ENCODE peak calls at places on chromosomes 7 and 10, in nine cellular contexts. K is transverse colon, O is endothelial cell of umbilical vein, T is upper lobe of left lung, P is prostate gland, N is GM12878, M is sigmoid colon, Q is K562, Y is stomach. R is an unnamed sample.

GRCh38 chr7:131897790-131898165 is 341.4 kb upstream of the PODXL start:
- DNase-seq in O (no peak), M (no peak), T (no peak), Q (no peak), N (no peak), P (no peak), K (no peak), Y (no peak), R (no peak)

GRCh38 chr7:98995111-98995510 is 116.8 kb downstream of the TRRAP start:
- DNase-seq in M (no peak), N (no peak), Y (no peak), T (peak), P (no peak), Q (no peak), O (no peak), K (no peak), R (no peak)

GRCh38 chr10:4283841-4284610 is 499.0 kb upstream of the KLF6 start:
- DNase-seq in M (peak), K (peak), N (no peak), Y (peak), O (no peak), Q (no peak), P (no peak), T (no peak), R (no peak)

GRCh38 chr10:73871915-73872710 is 2.2 kb downstream of the CAMK2G start:
- DNase-seq in O (no peak), Y (no peak), M (peak), K (peak), N (no peak), Q (no peak), P (no peak), T (peak), R (no peak)

GRCh38 chr10:1253476-1254353 is 197.5 kb downstream of the WDR37 start:
- DNase-seq in N (no peak), O (no peak), M (no peak), Q (no peak), Y (no peak), K (no peak), T (no peak), P (no peak), R (peak)

GRCh38 chr7:45595809-45596664 is 21.9 kb downstream of the ADCY1 start:
- DNase-seq in O (no peak), T (no peak), Y (peak), K (no peak), Q (no peak), P (no peak), N (no peak), M (no peak), R (peak)

GRCh38 chr7:150734293-150734692 is 2.9 kb upstream of the GIMAP5 start:
- DNase-seq in T (no peak), Q (no peak), O (no peak), N (no peak), M (no peak), K (no peak), Y (no peak), P (no peak), R (no peak)

GRCh38 chr7:158404031-158404761 is 183.4 kb downstream of the PTPRN2 start:
- DNase-seq in K (no peak), P (no peak), O (no peak), Q (no peak), M (no peak), T (no peak), Y (no peak), N (no peak), R (no peak)

GRCh38 chr10:3783313-3783689 is 1.7 kb downstream of the KLF6 start:
- DNase-seq in M (peak), K (peak), T (peak), Q (no peak), Y (peak), N (peak), P (peak), O (no peak), R (no peak)

GRCh38 chr10:103918053-103918846 is at the start of gene STN1:
- DNase-seq in N (peak), M (peak), Y (peak), P (peak), T (peak), Q (peak), O (peak), K (peak), R (peak)

GRCh38 chr10:17647316-17647715 is 3.4 kb downstream of the STAM start:
- DNase-seq in P (no peak), Q (no peak), M (no peak), Y (peak), K (no peak), N (no peak), T (peak), O (no peak), R (no peak)

GRCh38 chr10:75197906-75198305 is 12.7 kb upstream of the VDAC2 start:
- DNase-seq in O (no peak), P (no peak), N (no peak), M (peak), Q (no peak), Y (no peak), T (no peak), K (no peak), R (no peak)

GRCh38 chr10:69806266-69806665 is 4.6 kb downstream of the COL13A1 start:
- DNase-seq in T (no peak), Y (no peak), N (no peak), O (no peak), K (no peak), P (no peak), M (no peak), Q (no peak), R (no peak)

GRCh38 chr7:120005720-120006119 is 267.3 kb upstream of the KCND2 start:
- DNase-seq in M (no peak), N (no peak), T (no peak), O (no peak), Q (no peak), K (no peak), P (no peak), Y (no peak), R (no peak)

GRCh38 chr10:89643812-89644690 is 991 bp downstream of the PANK1 start:
- DNase-seq in T (peak), K (peak), Y (peak), Q (peak), M (peak), N (peak), P (peak), O (peak), R (no peak)

GRCh38 chr7:151410405-151411390 is 860 bp upstream of the WDR86 start:
- DNase-seq in N (no peak), O (no peak), P (no peak), T (no peak), Q (no peak), K (no peak), M (peak), Y (no peak), R (no peak)

GRCh38 chr7:105532709-105533460 is 884 bp downstream of the RINT1 start:
- DNase-seq in T (no peak), K (no peak), Y (no peak), N (no peak), P (no peak), O (no peak), M (no peak), Q (peak), R (no peak)

GRCh38 chr7:105530546-105530945 is 1.5 kb upstream of the RINT1 start:
- DNase-seq in O (no peak), Y (no peak), N (no peak), T (no peak), P (no peak), Q (no peak), M (no peak), K (no peak), R (no peak)

GRCh38 chr7:105530126-105530525 is 1.9 kb upstream of the RINT1 start:
- DNase-seq in K (no peak), Q (no peak), M (no peak), Y (no peak), O (no peak), N (no peak), P (no peak), T (no peak), R (no peak)

DNA sequence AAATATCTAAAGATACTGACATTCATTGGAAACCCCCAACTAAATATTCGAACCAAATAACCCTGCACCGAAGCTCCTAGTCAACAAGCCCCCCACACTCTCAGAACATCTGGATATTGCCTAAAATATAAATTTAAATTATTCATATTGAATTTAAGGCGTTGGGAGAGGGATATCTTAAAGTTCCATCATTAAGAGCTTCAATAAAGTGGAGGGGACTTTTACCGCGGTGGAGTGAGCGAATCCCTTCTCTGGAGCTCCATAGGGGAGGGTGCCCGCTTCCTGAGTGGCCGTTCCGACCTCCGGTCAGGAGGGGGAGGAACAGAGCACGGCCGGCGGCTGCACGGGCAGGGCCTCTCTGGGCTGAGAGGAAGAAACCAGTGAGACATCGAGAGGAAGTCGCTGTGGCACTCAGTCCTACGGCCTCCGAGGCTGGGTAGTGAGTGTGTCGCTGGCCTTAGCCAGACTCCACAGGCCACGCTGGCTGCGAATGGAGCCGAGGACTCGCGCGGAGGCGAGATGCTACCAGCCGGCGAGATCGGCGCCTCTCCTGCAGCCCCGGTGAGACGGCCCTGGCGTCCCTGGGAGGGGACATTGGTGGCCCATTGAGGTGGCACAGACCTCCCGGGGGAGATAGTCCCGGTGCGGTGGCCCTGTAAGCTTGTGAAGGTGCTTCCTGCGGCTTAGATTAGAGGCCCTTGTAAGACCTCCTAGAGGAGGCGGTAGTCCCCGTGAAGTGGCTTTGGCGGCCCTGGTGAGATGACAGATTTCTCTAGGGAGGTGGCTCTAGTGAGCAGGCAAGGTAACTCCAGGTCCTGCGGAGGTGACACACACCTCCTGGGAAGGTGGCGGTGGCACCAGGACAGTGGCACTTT is at the start of gene RINT1:
- DNase-seq in N (peak), P (peak), M (peak), Q (peak), O (peak), Y (peak), K (peak), T (peak), R (no peak)
- TF ChIP-seq POLR2A in N (peak), P (peak), M (peak), Q (peak), O (peak), Y (no peak), K (peak), T (peak), R (peak)

GRCh38 chr7:79736418-79736817 is 283.0 kb upstream of the MAGI2 start:
- DNase-seq in N (no peak), O (no peak), K (no peak), T (no peak), Q (no peak), P (no peak), Y (no peak), M (no peak), R (no peak)
- TF ChIP-seq POLR2AphosphoS5 in N (no peak), O (no peak), K (no peak), T (no peak), Q (no peak), P (no peak), Y (no peak), M (no peak), R (no peak)

GRCh38 chr7:21771906-21772610 is 173.6 kb downstream of the CDCA7L start:
- DNase-seq in M (no peak), O (peak), T (no peak), K (no peak), Y (no peak), Q (peak), P (no peak), N (no peak), R (no peak)
- H3K27ac ChIP-seq in M (peak), O (no peak), T (no peak), K (no peak), Y (no peak), Q (no peak), P (no peak), N (no peak), R (no peak)

GRCh38 chr7:74449809-74450397 is 3.8 kb upstream of the GTF2IRD1 start:
- DNase-seq in K (peak), O (peak), T (peak), Q (peak), M (no peak), N (peak), Y (peak), P (peak), R (no peak)

GRCh38 chr7:74454059-74454947 is 597 bp downstream of the GTF2IRD1 start:
- DNase-seq in P (peak), N (no peak), O (no peak), Q (peak), T (no peak), M (peak), K (no peak), Y (no peak), R (no peak)

GRCh38 chr7:74453321-74454011 is at the start of gene GTF2IRD1:
- DNase-seq in M (peak), P (peak), Y (peak), N (no peak), K (peak), T (peak), Q (peak), O (peak), R (no peak)

GRCh38 chr7:74454948-74455804 is 1.5 kb downstream of the GTF2IRD1 start:
- DNase-seq in P (peak), K (peak), Y (peak), Q (peak), T (peak), O (no peak), N (no peak), M (no peak), R (no peak)

GRCh38 chr7:74452748-74453320 is 872 bp upstream of the GTF2IRD1 start:
- DNase-seq in Y (no peak), T (no peak), Q (peak), O (peak), P (no peak), N (no peak), K (peak), M (peak), R (no peak)
- TF ChIP-seq POLR2A in Y (no peak), T (no peak), Q (no peak), O (no peak), P (no peak), N (no peak), K (no peak), M (no peak), R (no peak)

GRCh38 chr7:134707663-134708383 is 61.2 kb downstream of the BPGM start:
- DNase-seq in O (no peak), K (no peak), P (no peak), Q (no peak), Y (no peak), T (no peak), N (no peak), M (no peak), R (peak)
- TF ChIP-seq POLR2AphosphoS5 in O (no peak), K (no peak), P (no peak), Q (no peak), Y (no peak), T (no peak), N (no peak), M (no peak), R (no peak)

DNA sequence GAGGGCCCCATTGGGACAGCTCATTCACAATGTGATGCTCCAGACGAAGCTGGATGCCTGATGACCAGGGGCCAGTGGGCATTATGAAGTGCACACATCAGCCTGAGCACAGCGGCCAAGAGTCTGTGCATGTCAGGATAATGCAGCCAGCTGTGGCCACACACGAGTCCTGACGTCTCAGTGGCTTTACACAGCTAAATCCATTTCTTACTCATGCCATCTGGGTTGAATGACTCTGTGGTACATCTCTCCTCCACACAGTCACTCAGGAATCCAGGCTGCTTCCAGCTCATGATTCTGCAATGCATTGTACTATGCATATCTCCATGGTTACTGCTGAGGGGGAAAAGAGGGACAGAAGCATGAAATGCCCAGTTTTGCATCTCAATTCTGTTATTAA is 123.6 kb downstream of the PRLHR start:
- DNase-seq in P (no peak), Q (no peak), M (no peak), N (no peak), T (no peak), O (no peak), K (no peak), Y (no peak), R (peak)
- H3K27ac ChIP-seq in P (no peak), Q (no peak), M (no peak), N (no peak), T (no peak), O (no peak), K (no peak), Y (no peak), R (no peak)

GRCh38 chr7:24981544-24981951 is 1.6 kb upstream of the OSBPL3 start:
- DNase-seq in N (no peak), Q (no peak), K (peak), M (peak), P (no peak), T (peak), O (peak), Y (peak), R (no peak)
- TF ChIP-seq POLR2A in N (peak), Q (no peak), K (no peak), M (no peak), P (no peak), T (no peak), O (peak), Y (no peak), R (no peak)

GRCh38 chr10:80075781-80076180 is 2.7 kb upstream of the TMEM254 start:
- DNase-seq in Y (no peak), K (no peak), N (no peak), Q (no peak), M (no peak), T (no peak), P (no peak), O (no peak), R (no peak)

GRCh38 chr10:80077869-80078447 is 507 bp upstream of the TMEM254 start:
- DNase-seq in O (no peak), P (no peak), Y (no peak), T (no peak), K (no peak), Q (no peak), M (no peak), N (no peak), R (no peak)

GRCh38 chr10:80081026-80081425 is 2.6 kb downstream of the TMEM254 start:
- DNase-seq in Y (no peak), M (no peak), P (no peak), Q (no peak), T (no peak), O (no peak), N (no peak), K (no peak), R (no peak)

GRCh38 chr10:80079312-80079613 is 798 bp downstream of the TMEM254 start:
- DNase-seq in O (no peak), M (no peak), T (no peak), Y (no peak), P (no peak), Q (no peak), N (no peak), K (no peak), R (no peak)

DNA sequence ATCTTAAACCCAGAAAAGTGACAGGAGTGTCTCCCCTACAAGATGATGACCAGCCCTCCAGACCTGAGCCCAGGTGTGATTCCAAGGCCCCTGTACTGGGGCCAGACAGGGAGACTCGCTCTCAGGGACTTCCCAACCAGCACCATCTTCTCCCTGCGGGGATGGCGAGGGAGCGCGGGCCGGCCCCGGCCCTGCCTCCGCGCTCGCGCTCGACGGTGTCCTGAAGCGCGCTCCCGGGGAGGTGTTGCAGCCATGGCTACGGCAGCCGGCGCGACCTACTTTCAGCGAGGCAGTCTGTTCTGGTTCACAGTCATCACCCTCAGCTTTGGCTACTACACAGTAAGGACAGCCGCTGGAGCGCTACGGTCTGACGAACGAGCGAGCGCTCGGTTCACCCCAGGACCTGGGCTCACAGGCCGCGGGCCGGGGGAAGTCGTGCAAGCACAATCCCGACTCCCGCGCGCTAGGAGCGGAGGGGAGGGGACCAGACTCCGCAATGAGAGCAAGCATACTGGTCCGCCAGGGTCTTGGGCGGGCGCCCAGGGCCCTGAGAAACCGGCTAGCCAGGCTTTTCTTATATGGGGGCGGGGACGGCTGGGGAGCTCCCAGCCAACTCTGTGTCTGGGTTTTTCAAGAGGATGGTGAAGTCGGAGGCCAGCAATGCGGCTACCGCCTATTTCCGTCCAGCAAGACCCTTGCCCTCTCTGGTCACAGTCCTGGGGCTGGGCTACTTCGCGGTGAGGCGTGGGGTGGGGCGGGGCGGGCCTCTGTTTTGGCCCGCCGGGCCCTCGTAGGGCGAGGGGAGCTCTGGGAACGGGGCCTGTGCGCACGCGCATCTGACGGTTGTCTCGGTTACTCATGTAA is at the start of gene TMEM254:
- DNase-seq in T (peak), K (peak), M (peak), P (peak), Q (peak), O (peak), Y (peak), N (peak), R (peak)
- TF ChIP-seq POLR2AphosphoS5 in T (peak), K (peak), M (peak), P (peak), Q (no peak), O (peak), Y (peak), N (peak), R (peak)

GRCh38 chr10:32349968-32350738 is 3.2 kb upstream of the EPC1 start:
- DNase-seq in M (no peak), Y (no peak), T (no peak), O (no peak), K (no peak), N (no peak), P (no peak), Q (no peak), R (no peak)
- H3K27ac ChIP-seq in M (no peak), Y (no peak), T (no peak), O (no peak), K (peak), N (no peak), P (no peak), Q (no peak), R (no peak)

R was measured in vagina.